ENCODE peak calls at places on chromosomes 4 and X, in five cellular contexts. C, Z, S, G and A are unnamed samples.
A peak's percentile ranks its signal among the peaks of the same experiment; 100 is the strongest.

GRCh38 chr4:19026281-19026680 is 1004.7 kb upstream of the LCORL start:
- DNase-seq in Z (no peak), G (no peak), C (no peak), S (no peak), A (no peak)

GRCh38 chr4:158863296-158863695 is 94.5 kb downstream of the FNIP2 start:
- DNase-seq in S (no peak), G (no peak), Z (no peak), C (no peak), A (no peak)

GRCh38 chr4:17068396-17068795 is 170.0 kb upstream of the LDB2 start:
- DNase-seq in C (no peak), Z (no peak), G (no peak), S (no peak), A (no peak)

GRCh38 chrX:16638533-16638932 is 11.4 kb upstream of the S100G start:
- DNase-seq in Z (no peak), G (no peak), S (no peak), C (no peak), A (no peak)

GRCh38 chr4:94895081-94895480 is 137.3 kb downstream of the BMPR1B start:
- DNase-seq in S (no peak), C (no peak), Z (no peak), G (no peak), A (no peak)

GRCh38 chr4:68288046-68288740 is 42.7 kb upstream of the TMPRSS11B start:
- DNase-seq in Z (no peak), S (no peak), C (no peak), G (no peak), A (no peak)

GRCh38 chrX:16188687-16189086 is 21.4 kb downstream of the MAGEB17 start:
- DNase-seq in C (no peak), Z (no peak), S (no peak), G (no peak), A (no peak)

GRCh38 chr4:108693211-108693610 is 42.8 kb downstream of the OSTC start:
- DNase-seq in S (no peak), G (no peak), Z (no peak), C (no peak), A (no peak)

GRCh38 chr4:184544711-184545409 is 70.5 kb upstream of the IRF2 start:
- DNase-seq in Z (no peak), G (no peak), S (peak; percentile 41), C (peak; percentile 11), A (no peak)

GRCh38 chr4:146098397-146098796 is 77.1 kb upstream of the LSM6 start:
- DNase-seq in Z (no peak), C (no peak), S (no peak), G (peak; percentile 58), A (no peak)

GRCh38 chrX:94178145-94178790 is 504.3 kb downstream of the FAM133A start:
- DNase-seq in G (no peak), Z (no peak), S (no peak), C (peak; percentile 2), A (no peak)

GRCh38 chr4:147709999-147710398 is 21.9 kb upstream of the ARHGAP10 start:
- DNase-seq in S (no peak), G (no peak), C (no peak), Z (no peak), A (no peak)

GRCh38 chr4:42579903-42580302 is 77.0 kb downstream of the ATP8A1 start:
- DNase-seq in C (no peak), G (no peak), Z (no peak), S (no peak), A (no peak)

GRCh38 chr4:21780158-21780557 is 168.4 kb downstream of the KCNIP4 start:
- DNase-seq in G (no peak), S (no peak), C (no peak), Z (no peak), A (no peak)

GRCh38 chr4:121011780-121012340 is 60.5 kb downstream of the NDNF start:
- DNase-seq in S (no peak), G (no peak), C (no peak), Z (no peak), A (no peak)

GRCh38 chr4:120683902-120684540 is 238.5 kb downstream of the PRDM5 start:
- DNase-seq in S (no peak), C (no peak), Z (no peak), G (no peak), A (no peak)

GRCh38 chr4:88794952-88795351 is 97.3 kb upstream of the NAP1L5 start:
- DNase-seq in Z (no peak), S (no peak), C (no peak), G (no peak), A (no peak)

GRCh38 chr4:38152305-38152704 is 192.1 kb downstream of the PTTG2 start:
- DNase-seq in S (no peak), G (no peak), Z (no peak), C (no peak), A (no peak)

GRCh38 chr4:101933855-101934254 is 143.3 kb downstream of the BANK1 start:
- DNase-seq in Z (no peak), G (no peak), S (no peak), C (no peak), A (no peak)

GRCh38 chrX:123475068-123475724 is 257.7 kb downstream of the THOC2 start:
- DNase-seq in G (no peak), C (peak; percentile 2), S (no peak), Z (no peak), A (no peak)

GRCh38 chrX:34879876-34880275 is 62.7 kb upstream of the FAM47B start:
- DNase-seq in S (no peak), Z (no peak), G (no peak), C (no peak), A (no peak)

GRCh38 chrX:19121898-19122640 is at the start of gene ADGRG2:
- DNase-seq in S (no peak), Z (no peak), G (no peak), C (peak; percentile 55), A (peak; percentile 35)

GRCh38 chr4:57156242-57156990 is 46.2 kb upstream of the IGFBP7 start:
- DNase-seq in C (peak; percentile 29), G (no peak), S (no peak), Z (no peak), A (no peak)

GRCh38 chr4:174023641-174024040 is 259.8 kb downstream of the FBXO8 start:
- DNase-seq in G (no peak), S (no peak), C (no peak), Z (no peak), A (no peak)

GRCh38 chrX:43350935-43351334 is 305.2 kb upstream of the MAOA start:
- DNase-seq in S (no peak), G (no peak), C (no peak), Z (no peak), A (no peak)

DNA sequence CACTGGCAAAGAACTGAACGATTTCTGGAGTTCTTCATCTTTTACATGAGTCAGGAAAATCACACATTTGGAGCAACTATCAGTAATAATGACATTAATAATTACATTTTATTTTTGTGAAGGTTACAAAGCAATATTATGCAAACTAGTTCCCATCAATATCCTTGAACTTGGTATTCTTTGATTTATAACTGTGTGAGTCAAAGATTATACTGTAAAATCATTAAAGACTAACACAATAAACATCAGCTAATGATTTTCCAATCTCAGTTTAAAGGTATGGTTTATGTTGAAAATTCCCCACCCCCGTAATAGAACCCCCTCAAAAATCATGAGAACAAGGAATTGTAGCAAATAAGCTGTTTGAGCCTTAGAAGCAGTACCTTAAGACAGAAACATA is 22.1 kb upstream of the SH3D19 start:
- DNase-seq in Z (no peak), S (no peak), C (no peak), G (no peak), A (no peak)
- TF ChIP-seq ESRRA in Z (no peak), S (no peak), C (no peak), G (no peak), A (no peak)

GRCh38 chrX:57134702-57135101 is 2.5 kb downstream of the SPIN2A start:
- DNase-seq in S (no peak), G (no peak), Z (no peak), C (no peak), A (no peak)
- TF ChIP-seq ESRRA in S (no peak), G (no peak), Z (no peak), C (no peak), A (no peak)

GRCh38 chr4:118968006-118968405 is 79.4 kb downstream of the SYNPO2 start:
- DNase-seq in Z (no peak), S (no peak), G (peak; percentile 67), C (no peak), A (peak; percentile 21)
- TF ChIP-seq ESRRA in Z (no peak), S (no peak), G (no peak), C (no peak), A (no peak)

GRCh38 chrX:68650491-68650890 is 3.0 kb downstream of the STARD8 start:
- DNase-seq in S (no peak), Z (no peak), G (no peak), C (no peak), A (no peak)

GRCh38 chrX:68648960-68649359 is 1.5 kb downstream of the STARD8 start:
- DNase-seq in G (no peak), C (peak; percentile 16), S (no peak), Z (no peak), A (peak; percentile 30)

GRCh38 chrX:68647156-68647957 is at the start of gene STARD8:
- DNase-seq in G (no peak), C (peak; percentile 72), Z (peak; percentile 2), S (peak; percentile 53), A (peak; percentile 54)

GRCh38 chrX:68654693-68655092 is 7.2 kb downstream of the STARD8 start:
- DNase-seq in S (no peak), Z (no peak), C (no peak), G (no peak), A (no peak)

GRCh38 chrX:68652327-68652930 is 5.0 kb downstream of the STARD8 start:
- DNase-seq in G (no peak), S (no peak), Z (no peak), C (peak; percentile 44), A (no peak)
- TF ChIP-seq ESRRA in G (no peak), S (no peak), Z (no peak), C (no peak), A (no peak)

GRCh38 chrX:1537031-1537715 is at the start of gene P2RY8:
- DNase-seq in Z (peak; percentile 84), S (no peak), G (peak; percentile 75), C (peak; percentile 64), A (no peak)
- TF ChIP-seq ESRRA in Z (no peak), S (no peak), G (no peak), C (no peak), A (no peak)

GRCh38 chr4:142282870-142283431 is 563.1 kb downstream of the INPP4B start:
- DNase-seq in Z (no peak), C (no peak), S (no peak), G (no peak), A (no peak)

GRCh38 chr4:142281999-142282398 is 564.1 kb downstream of the INPP4B start:
- DNase-seq in Z (no peak), G (no peak), C (no peak), S (no peak), A (no peak)

GRCh38 chr4:142278663-142279062 is 567.4 kb downstream of the INPP4B start:
- DNase-seq in Z (no peak), G (no peak), C (no peak), S (no peak), A (no peak)

GRCh38 chr4:142274137-142274536 is 572.0 kb downstream of the INPP4B start:
- DNase-seq in S (no peak), G (no peak), Z (no peak), C (no peak), A (no peak)

DNA sequence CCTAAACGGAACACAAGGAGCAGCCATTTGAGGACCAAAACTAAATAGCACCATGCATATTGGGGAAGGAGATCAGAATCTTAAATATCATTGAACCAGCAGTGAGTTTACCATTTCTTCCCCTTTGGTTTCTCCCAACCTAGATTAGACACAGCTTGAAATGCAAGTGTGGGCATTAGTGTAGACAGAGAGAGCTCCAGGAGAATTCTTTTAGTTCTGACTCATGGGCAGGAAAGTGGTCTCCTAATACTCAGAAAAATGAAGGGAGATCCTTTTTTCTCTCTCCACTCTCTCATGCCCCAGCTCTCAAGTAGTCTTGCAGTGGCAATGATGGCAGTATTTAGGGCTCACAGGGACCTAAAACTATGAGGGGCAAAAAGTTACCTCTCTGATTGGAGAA is 567.9 kb downstream of the INPP4B start:
- DNase-seq in G (no peak), C (no peak), Z (no peak), S (no peak), A (no peak)
- TF ChIP-seq ESRRA in G (no peak), C (no peak), Z (no peak), S (no peak), A (no peak)